ENCODE peak calls at places on chromosome 16, in ten cellular contexts. I is NCI-H510A; Q is GM13977; X is activated T-cell treated with anti-CD3 and anti-CD28 coated beads for 1 hour; S is effector memory CD8-positive, alpha-beta T cell; O is amygdala; U is AG20443; M is GOT3; Y is effector CD4-positive, alpha-beta T cell; N is NCI-H1048. D is an unnamed sample.

GRCh38 chr16:24908716-24909115 is 63.0 kb downstream of the SLC5A11 start:
- DNase-seq in I (no peak), O (no peak), S (no peak), N (no peak), Y (no peak), M (no peak), Q (no peak), X (no peak), U (no peak), D (no peak)

GRCh38 chr16:648071-648785 is 937 bp upstream of the WDR90 start:
- DNase-seq in Q (peak; percentile 78), M (no peak), Y (no peak), N (no peak), I (no peak), U (peak; percentile 34), O (no peak), S (no peak), X (no peak), D (no peak)

GRCh38 chr16:65509172-65509571 is 387.3 kb upstream of the CDH11 start:
- DNase-seq in I (no peak), Q (no peak), O (no peak), N (no peak), S (no peak), Y (no peak), U (peak; percentile 39), X (no peak), M (no peak), D (no peak)

GRCh38 chr16:70749681-70750601 is 51.0 kb downstream of the VAC14 start:
- DNase-seq in O (no peak), X (no peak), M (no peak), N (no peak), Y (no peak), I (no peak), Q (no peak), S (no peak), U (no peak), D (no peak)

GRCh38 chr16:280552-280951 is at the start of gene ARHGDIG:
- DNase-seq in Y (no peak), U (peak; percentile 77), M (no peak), X (no peak), N (no peak), O (no peak), I (no peak), Q (no peak), S (no peak), D (no peak)

GRCh38 chr16:55149622-55150021 is 174.4 kb upstream of the IRX6 start:
- DNase-seq in M (no peak), Y (no peak), X (no peak), S (no peak), U (no peak), Q (no peak), O (no peak), N (no peak), I (no peak), D (no peak)

GRCh38 chr16:25747160-25747758 is 55.5 kb downstream of the HS3ST4 start:
- DNase-seq in X (no peak), Q (no peak), O (no peak), Y (no peak), U (no peak), I (no peak), N (no peak), M (no peak), S (no peak), D (no peak)

GRCh38 chr16:2761886-2762583 is 9.6 kb downstream of the SRRM2 start:
- DNase-seq in S (no peak), I (no peak), X (no peak), Y (no peak), M (no peak), Q (no peak), U (no peak), N (no peak), O (no peak), D (no peak)

GRCh38 chr16:19817122-19817521 is 67.5 kb downstream of the GPRC5B start:
- DNase-seq in M (no peak), I (no peak), S (no peak), U (no peak), N (no peak), X (no peak), O (no peak), Q (no peak), Y (no peak), D (no peak)

GRCh38 chr16:85428899-85429775 is 184.0 kb upstream of the GSE1 start:
- DNase-seq in U (no peak), N (no peak), Q (no peak), X (no peak), Y (no peak), I (no peak), M (no peak), O (no peak), S (no peak), D (no peak)

GRCh38 chr16:56519459-56520250 is at the start of gene BBS2:
- DNase-seq in Q (peak; percentile 94), Y (peak; percentile 84), S (peak; percentile 91), N (peak; percentile 26), U (peak; percentile 99), X (peak; percentile 90), O (peak; percentile 71), M (peak; percentile 69), I (peak; percentile 38), D (peak; percentile 91)

GRCh38 chr16:78194948-78195347 is 95.5 kb downstream of the WWOX start:
- DNase-seq in S (no peak), I (no peak), Y (no peak), U (no peak), Q (no peak), N (no peak), X (no peak), O (no peak), M (no peak), D (no peak)

GRCh38 chr16:60107467-60107866 is 1373.4 kb upstream of the GOT2 start:
- DNase-seq in M (no peak), I (no peak), X (no peak), N (no peak), Q (no peak), U (peak; percentile 70), Y (no peak), S (no peak), O (no peak), D (no peak)

GRCh38 chr16:57593990-57594389 is 34.4 kb upstream of the ADGRG1 start:
- DNase-seq in Y (no peak), O (no peak), N (no peak), Q (no peak), U (no peak), M (no peak), S (no peak), I (no peak), X (no peak), D (no peak)

GRCh38 chr16:79658301-79659001 is 57.9 kb upstream of the MAF start:
- DNase-seq in N (no peak), X (no peak), I (no peak), U (peak; percentile 52), Y (no peak), S (no peak), Q (no peak), M (no peak), O (no peak), D (no peak)

GRCh38 chr16:10923650-10924214 is 18.5 kb downstream of the DEXI start:
- DNase-seq in O (no peak), M (no peak), I (no peak), Q (no peak), U (peak; percentile 48), S (no peak), X (no peak), Y (no peak), N (no peak), D (no peak)

GRCh38 chr16:88353232-88353631 is 29.5 kb upstream of the ZNF469 start:
- DNase-seq in O (no peak), U (no peak), X (no peak), S (no peak), M (no peak), Y (no peak), I (no peak), N (no peak), Q (no peak), D (no peak)

GRCh38 chr16:65024649-65025243 is 97.1 kb downstream of the CDH11 start:
- DNase-seq in X (no peak), U (peak; percentile 33), O (no peak), Y (no peak), M (no peak), Q (no peak), I (no peak), S (no peak), N (no peak), D (no peak)

GRCh38 chr16:50296807-50297206 is 30.5 kb downstream of the ADCY7 start:
- DNase-seq in M (no peak), S (no peak), I (no peak), N (no peak), Y (no peak), Q (no peak), O (no peak), U (no peak), X (no peak), D (no peak)

GRCh38 chr16:75111514-75112280 is 4.9 kb downstream of the LDHD start:
- DNase-seq in X (no peak), O (no peak), M (no peak), I (no peak), Q (no peak), S (no peak), U (peak; percentile 7), N (no peak), Y (no peak), D (no peak)

GRCh38 chr16:16865374-16865773 is 486.4 kb downstream of the NPIPA7 start:
- DNase-seq in M (no peak), N (no peak), Q (no peak), S (no peak), O (no peak), I (no peak), Y (no peak), U (no peak), X (no peak), D (no peak)

GRCh38 chr16:50881331-50881830 is 139.5 kb downstream of the CYLD start:
- DNase-seq in N (no peak), S (no peak), I (no peak), U (no peak), X (no peak), O (no peak), Y (no peak), M (no peak), Q (no peak), D (no peak)

GRCh38 chr16:81004646-81005353 is 1.9 kb downstream of the CMC2 start:
- DNase-seq in S (peak; percentile 48), Y (peak; percentile 34), O (no peak), M (no peak), N (no peak), I (no peak), U (peak; percentile 18), Q (peak; percentile 27), X (no peak), D (no peak)

GRCh38 chr16:51716195-51716594 is 565.1 kb upstream of the SALL1 start:
- DNase-seq in N (no peak), M (no peak), S (no peak), I (no peak), U (no peak), X (no peak), O (no peak), Q (no peak), Y (no peak), D (no peak)

GRCh38 chr16:24322106-24322505 is 66.0 kb downstream of the CACNG3 start:
- DNase-seq in Q (no peak), M (no peak), X (no peak), S (no peak), I (no peak), N (no peak), U (no peak), Y (no peak), O (no peak), D (no peak)

GRCh38 chr16:30724641-30725464 is 23.4 kb upstream of the PHKG2 start:
- DNase-seq in O (no peak), U (peak; percentile 38), I (no peak), Y (no peak), N (no peak), Q (no peak), S (no peak), M (no peak), X (no peak), D (no peak)

GRCh38 chr16:31703526-31704128 is 170.0 kb upstream of the ZNF267 start:
- DNase-seq in S (no peak), I (no peak), X (no peak), Y (no peak), N (no peak), O (no peak), Q (no peak), U (no peak), M (no peak), D (no peak)

GRCh38 chr16:50245417-50246298 is 20.7 kb upstream of the ADCY7 start:
- DNase-seq in M (peak; percentile 32), Q (peak; percentile 96), I (peak; percentile 27), U (peak; percentile 90), N (no peak), S (peak; percentile 46), Y (no peak), O (no peak), X (no peak), D (peak; percentile 61)

D was measured in stimulated activated CD8-positive, alpha-beta memory T cell treated with anti-CD3 and anti-CD28 coated beads, Interleukin-4, amount 100 ng/mL, for 24 hours.